ENCODE peak calls at places on chromosome 1, in ten cellular contexts. U, O, V, Q, L, M, W, A, F and B are unnamed samples.

GRCh38 chr1:201192478-201192804 is 1.8 kb downstream of the IGFN1 start:
- DNase-seq in U (no peak), O (no peak), V (no peak), Q (no peak), L (no peak), M (peak; percentile 31), W (no peak), A (no peak), F (no peak), B (peak; percentile 92)

GRCh38 chr1:163083690-163084089 is 14.5 kb downstream of the RGS4 start:
- DNase-seq in U (no peak), O (no peak), V (no peak), Q (no peak), L (no peak), M (no peak), W (no peak), A (no peak), F (peak; percentile 70), B (peak; percentile 76)

GRCh38 chr1:154534263-154534844 is 24.1 kb downstream of the UBE2Q1 start:
- DNase-seq in U (no peak), O (no peak), V (no peak), Q (no peak), L (no peak), M (no peak), W (no peak), A (peak; percentile 69), F (peak; percentile 22), B (peak; percentile 53)

GRCh38 chr1:230797376-230798186 is 50.4 kb downstream of the CAPN9 start:
- DNase-seq in U (peak; percentile 57), O (peak; percentile 36), V (no peak), Q (peak; percentile 82), L (peak; percentile 85), M (peak; percentile 56), W (no peak), A (peak; percentile 67), F (peak; percentile 73), B (peak; percentile 65)

GRCh38 chr1:6490181-6491075 is 1.0 kb downstream of the PLEKHG5 start:
- DNase-seq in U (no peak), O (peak; percentile 39), V (peak; percentile 21), Q (no peak), L (peak; percentile 92), M (peak; percentile 33), W (peak; percentile 44), A (peak; percentile 81), F (peak; percentile 68), B (peak; percentile 37)

GRCh38 chr1:45833361-45833760 is 29.9 kb downstream of the MAST2 start:
- DNase-seq in U (no peak), O (no peak), V (no peak), Q (no peak), L (no peak), M (no peak), W (no peak), A (no peak), F (peak; percentile 41), B (no peak)

GRCh38 chr1:4351453-4351852 is 303.0 kb upstream of the AJAP1 start:
- DNase-seq in U (no peak), O (no peak), V (no peak), Q (no peak), L (peak; percentile 70), M (no peak), W (no peak), A (no peak), F (no peak), B (no peak)

GRCh38 chr1:201888282-201889033 is at the start of gene SHISA4:
- DNase-seq in U (peak; percentile 89), O (no peak), V (no peak), Q (peak; percentile 95), L (peak; percentile 90), M (peak; percentile 45), W (no peak), A (no peak), F (peak; percentile 29), B (peak; percentile 93)

GRCh38 chr1:145757420-145757819 is 38.1 kb downstream of the CD160 start:
- DNase-seq in U (no peak), O (no peak), V (no peak), Q (no peak), L (no peak), M (no peak), W (no peak), A (no peak), F (peak; percentile 35), B (no peak)